ENCODE peak calls at places on chromosomes 4 and X, in ten cellular contexts. One of them, this sample, is unnamed.

GRCh38 chr4:138241281-138242075 is 671 bp downstream of the SLC7A11 start:
- DNase-seq in cardiac muscle cell: peak
- DNase-seq in PC-9: peak
- DNase-seq in fibroblast of lung: peak
- DNase-seq in SK-N-SH: no peak
- DNase-seq in neural progenitor cell: peak
- DNase-seq in endothelial cell of umbilical vein: peak
- DNase-seq in HL-60: peak
- DNase-seq in breast epithelium: no peak
- DNase-seq in OCI-LY7: peak
- DNase-seq in this sample: no peak

GRCh38 chrX:131821945-131822622 is 201.0 kb upstream of the STK26 start:
- DNase-seq in cardiac muscle cell: no peak
- DNase-seq in neural progenitor cell: no peak
- DNase-seq in HL-60: peak
- DNase-seq in OCI-LY7: no peak
- DNase-seq in fibroblast of lung: peak
- DNase-seq in endothelial cell of umbilical vein: no peak
- DNase-seq in breast epithelium: no peak
- DNase-seq in SK-N-SH: peak
- DNase-seq in PC-9: no peak
- DNase-seq in this sample: no peak

GRCh38 chrX:107710617-107711391 is 64.8 kb downstream of the TSC22D3 start:
- DNase-seq in endothelial cell of umbilical vein: peak
- DNase-seq in PC-9: peak
- DNase-seq in fibroblast of lung: peak
- DNase-seq in HL-60: peak
- DNase-seq in cardiac muscle cell: peak
- DNase-seq in breast epithelium: no peak
- DNase-seq in neural progenitor cell: peak
- DNase-seq in SK-N-SH: no peak
- DNase-seq in OCI-LY7: peak
- DNase-seq in this sample: no peak

GRCh38 chr4:620201-620600 is 5.2 kb upstream of the PDE6B start:
- DNase-seq in breast epithelium: peak
- DNase-seq in HL-60: no peak
- DNase-seq in PC-9: no peak
- DNase-seq in cardiac muscle cell: no peak
- DNase-seq in fibroblast of lung: no peak
- DNase-seq in OCI-LY7: no peak
- DNase-seq in neural progenitor cell: no peak
- DNase-seq in SK-N-SH: no peak
- DNase-seq in endothelial cell of umbilical vein: no peak
- DNase-seq in this sample: no peak

GRCh38 chrX:10239611-10240064 is 82.9 kb downstream of the CLCN4 start:
- DNase-seq in cardiac muscle cell: peak
- DNase-seq in SK-N-SH: no peak
- DNase-seq in neural progenitor cell: no peak
- DNase-seq in OCI-LY7: no peak
- DNase-seq in HL-60: no peak
- DNase-seq in breast epithelium: no peak
- DNase-seq in fibroblast of lung: peak
- DNase-seq in PC-9: peak
- DNase-seq in endothelial cell of umbilical vein: no peak
- DNase-seq in this sample: no peak

GRCh38 chrX:124151195-124151594 is 181.3 kb upstream of the TEX13D start:
- DNase-seq in PC-9: no peak
- DNase-seq in OCI-LY7: no peak
- DNase-seq in endothelial cell of umbilical vein: no peak
- DNase-seq in neural progenitor cell: no peak
- DNase-seq in SK-N-SH: no peak
- DNase-seq in breast epithelium: no peak
- DNase-seq in cardiac muscle cell: no peak
- DNase-seq in fibroblast of lung: no peak
- DNase-seq in HL-60: no peak
- DNase-seq in this sample: no peak

GRCh38 chrX:10156199-10157031 is at the start of gene CLCN4:
- DNase-seq in SK-N-SH: peak
- DNase-seq in PC-9: peak
- DNase-seq in neural progenitor cell: peak
- DNase-seq in breast epithelium: no peak
- DNase-seq in endothelial cell of umbilical vein: peak
- DNase-seq in HL-60: peak
- DNase-seq in fibroblast of lung: peak
- DNase-seq in cardiac muscle cell: peak
- DNase-seq in OCI-LY7: peak
- DNase-seq in this sample: no peak

GRCh38 chr4:145937021-145937861 is 1.4 kb downstream of the ZNF827 start:
- DNase-seq in endothelial cell of umbilical vein: peak
- DNase-seq in breast epithelium: peak
- DNase-seq in neural progenitor cell: peak
- DNase-seq in SK-N-SH: peak
- DNase-seq in OCI-LY7: peak
- DNase-seq in cardiac muscle cell: peak
- DNase-seq in HL-60: no peak
- DNase-seq in fibroblast of lung: peak
- DNase-seq in PC-9: no peak
- DNase-seq in this sample: no peak

GRCh38 chr4:41435509-41435908 is 102.4 kb upstream of the LIMCH1 start:
- DNase-seq in HL-60: no peak
- DNase-seq in endothelial cell of umbilical vein: no peak
- DNase-seq in fibroblast of lung: no peak
- DNase-seq in cardiac muscle cell: no peak
- DNase-seq in SK-N-SH: no peak
- DNase-seq in breast epithelium: no peak
- DNase-seq in PC-9: no peak
- DNase-seq in OCI-LY7: no peak
- DNase-seq in neural progenitor cell: no peak
- DNase-seq in this sample: no peak

GRCh38 chr4:41437264-41437566 is 100.7 kb upstream of the LIMCH1 start:
- DNase-seq in neural progenitor cell: peak
- DNase-seq in SK-N-SH: no peak
- DNase-seq in breast epithelium: no peak
- DNase-seq in HL-60: no peak
- DNase-seq in cardiac muscle cell: no peak
- DNase-seq in OCI-LY7: no peak
- DNase-seq in fibroblast of lung: no peak
- DNase-seq in endothelial cell of umbilical vein: peak
- DNase-seq in PC-9: peak
- DNase-seq in this sample: no peak

GRCh38 chr4:41438564-41438963 is 99.4 kb upstream of the LIMCH1 start:
- DNase-seq in neural progenitor cell: no peak
- DNase-seq in endothelial cell of umbilical vein: no peak
- DNase-seq in breast epithelium: no peak
- DNase-seq in PC-9: peak
- DNase-seq in OCI-LY7: no peak
- DNase-seq in HL-60: no peak
- DNase-seq in fibroblast of lung: no peak
- DNase-seq in cardiac muscle cell: no peak
- DNase-seq in SK-N-SH: no peak
- DNase-seq in this sample: no peak

GRCh38 chr4:41433361-41433760 is 104.6 kb upstream of the LIMCH1 start:
- DNase-seq in neural progenitor cell: no peak
- DNase-seq in fibroblast of lung: no peak
- DNase-seq in OCI-LY7: no peak
- DNase-seq in PC-9: no peak
- DNase-seq in breast epithelium: no peak
- DNase-seq in SK-N-SH: no peak
- DNase-seq in HL-60: no peak
- DNase-seq in endothelial cell of umbilical vein: no peak
- DNase-seq in cardiac muscle cell: no peak
- DNase-seq in this sample: no peak

GRCh38 chr4:41436365-41437263 is 101.3 kb upstream of the LIMCH1 start:
- DNase-seq in neural progenitor cell: no peak
- DNase-seq in endothelial cell of umbilical vein: no peak
- DNase-seq in OCI-LY7: no peak
- DNase-seq in cardiac muscle cell: no peak
- DNase-seq in breast epithelium: no peak
- DNase-seq in SK-N-SH: no peak
- DNase-seq in HL-60: no peak
- DNase-seq in PC-9: no peak
- DNase-seq in fibroblast of lung: no peak
- DNase-seq in this sample: no peak
- H3K27ac ChIP-seq in neural progenitor cell: no peak
- H3K27ac ChIP-seq in endothelial cell of umbilical vein: no peak
- H3K27ac ChIP-seq in OCI-LY7: no peak
- H3K27ac ChIP-seq in cardiac muscle cell: no peak
- H3K27ac ChIP-seq in breast epithelium: no peak
- H3K27ac ChIP-seq in SK-N-SH: no peak
- H3K27ac ChIP-seq in HL-60: no peak
- H3K27ac ChIP-seq in PC-9: peak
- H3K27ac ChIP-seq in fibroblast of lung: no peak
- H3K27ac ChIP-seq in this sample: peak

DNA sequence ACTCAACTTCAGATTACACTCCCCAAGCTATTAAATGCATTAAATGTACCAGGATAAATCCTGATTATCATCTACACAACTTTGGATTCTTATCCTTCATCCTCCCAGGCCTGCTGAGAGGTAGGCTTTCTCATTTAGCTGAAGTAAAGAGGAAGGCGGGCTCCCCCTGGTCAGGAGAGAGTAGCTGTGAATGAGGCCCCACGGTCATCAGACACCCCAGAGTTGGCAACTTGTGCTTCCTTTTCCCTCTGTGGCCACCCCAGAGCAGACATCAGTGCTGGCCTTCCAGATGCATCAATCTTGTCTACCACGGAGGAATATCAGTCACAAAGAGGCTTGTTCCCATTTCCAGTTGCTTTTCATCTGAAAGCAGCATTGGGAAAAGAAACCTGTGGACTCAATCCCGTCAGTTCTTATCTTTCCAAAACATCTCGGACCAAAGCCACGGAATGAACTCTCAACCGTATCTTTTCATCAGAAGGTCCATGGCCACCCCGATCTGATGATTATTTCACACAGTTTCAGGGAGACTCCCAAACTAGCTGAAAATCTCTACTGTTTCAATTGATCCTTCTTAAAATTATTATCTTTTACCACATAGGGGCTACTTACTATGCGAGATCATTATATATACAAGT is 79.2 kb downstream of the FBXO8 start:
- DNase-seq in SK-N-SH: peak
- DNase-seq in neural progenitor cell: no peak
- DNase-seq in PC-9: no peak
- DNase-seq in OCI-LY7: no peak
- DNase-seq in HL-60: no peak
- DNase-seq in breast epithelium: no peak
- DNase-seq in cardiac muscle cell: no peak
- DNase-seq in fibroblast of lung: no peak
- DNase-seq in endothelial cell of umbilical vein: no peak
- DNase-seq in this sample: no peak
- H3K4me3 ChIP-seq in SK-N-SH: peak
- H3K4me3 ChIP-seq in neural progenitor cell: no peak
- H3K4me3 ChIP-seq in PC-9: no peak
- H3K4me3 ChIP-seq in OCI-LY7: no peak
- H3K4me3 ChIP-seq in HL-60: no peak
- H3K4me3 ChIP-seq in breast epithelium: no peak
- H3K4me3 ChIP-seq in cardiac muscle cell: no peak
- H3K4me3 ChIP-seq in fibroblast of lung: no peak
- H3K4me3 ChIP-seq in endothelial cell of umbilical vein: no peak
- H3K4me3 ChIP-seq in this sample: no peak

DNA sequence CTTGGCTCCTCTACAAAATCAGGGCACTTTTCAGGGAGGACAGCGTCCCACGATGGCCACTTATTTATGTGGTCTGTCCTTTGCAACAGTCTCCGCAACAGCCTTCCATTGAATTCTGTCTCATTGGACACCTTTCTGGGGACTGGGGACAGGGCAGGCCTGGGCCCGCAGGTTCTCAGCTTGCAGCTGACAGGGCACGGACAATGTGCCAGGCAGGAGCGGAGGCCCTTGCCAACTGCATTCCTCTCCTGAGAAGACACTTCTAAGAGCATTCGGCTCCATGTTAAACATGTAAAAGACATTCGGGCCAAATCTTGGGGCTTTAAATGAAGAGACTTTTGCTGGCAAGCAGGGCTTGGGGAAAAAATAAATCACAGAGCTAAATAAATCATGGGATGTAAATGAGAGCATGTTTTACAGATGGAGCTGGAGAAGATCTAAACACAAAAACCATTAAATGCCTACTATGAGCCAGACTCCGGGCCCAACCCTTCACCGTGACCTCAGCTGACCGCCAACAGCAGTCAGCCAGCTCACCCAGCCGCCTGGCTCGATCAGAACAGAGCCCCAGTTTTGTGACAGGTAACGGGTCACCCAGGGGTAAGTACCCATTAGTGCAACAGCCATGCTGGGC is 14.9 kb downstream of the WDR1 start:
- DNase-seq in cardiac muscle cell: no peak
- DNase-seq in fibroblast of lung: no peak
- DNase-seq in OCI-LY7: no peak
- DNase-seq in PC-9: no peak
- DNase-seq in neural progenitor cell: no peak
- DNase-seq in breast epithelium: no peak
- DNase-seq in endothelial cell of umbilical vein: no peak
- DNase-seq in SK-N-SH: no peak
- DNase-seq in HL-60: no peak
- DNase-seq in this sample: no peak
- H3K27ac ChIP-seq in cardiac muscle cell: peak
- H3K27ac ChIP-seq in fibroblast of lung: peak
- H3K27ac ChIP-seq in OCI-LY7: no peak
- H3K27ac ChIP-seq in PC-9: no peak
- H3K27ac ChIP-seq in neural progenitor cell: no peak
- H3K27ac ChIP-seq in breast epithelium: peak
- H3K27ac ChIP-seq in endothelial cell of umbilical vein: no peak
- H3K27ac ChIP-seq in SK-N-SH: no peak
- H3K27ac ChIP-seq in HL-60: no peak
- H3K27ac ChIP-seq in this sample: peak

GRCh38 chr4:15197005-15197404 is 194.7 kb downstream of the CPEB2 start:
- DNase-seq in PC-9: no peak
- DNase-seq in HL-60: no peak
- DNase-seq in OCI-LY7: no peak
- DNase-seq in fibroblast of lung: peak
- DNase-seq in endothelial cell of umbilical vein: peak
- DNase-seq in neural progenitor cell: peak
- DNase-seq in breast epithelium: no peak
- DNase-seq in cardiac muscle cell: peak
- DNase-seq in SK-N-SH: peak
- DNase-seq in this sample: no peak

GRCh38 chr4:15194520-15194919 is 192.2 kb downstream of the CPEB2 start:
- DNase-seq in cardiac muscle cell: peak
- DNase-seq in endothelial cell of umbilical vein: no peak
- DNase-seq in OCI-LY7: no peak
- DNase-seq in neural progenitor cell: no peak
- DNase-seq in fibroblast of lung: peak
- DNase-seq in SK-N-SH: no peak
- DNase-seq in breast epithelium: no peak
- DNase-seq in PC-9: no peak
- DNase-seq in HL-60: no peak
- DNase-seq in this sample: no peak

GRCh38 chr4:15201782-15202181 is 199.5 kb downstream of the CPEB2 start:
- DNase-seq in endothelial cell of umbilical vein: no peak
- DNase-seq in cardiac muscle cell: no peak
- DNase-seq in HL-60: no peak
- DNase-seq in fibroblast of lung: no peak
- DNase-seq in SK-N-SH: no peak
- DNase-seq in breast epithelium: no peak
- DNase-seq in OCI-LY7: no peak
- DNase-seq in PC-9: no peak
- DNase-seq in neural progenitor cell: no peak
- DNase-seq in this sample: no peak

GRCh38 chr4:15202481-15202880 is 200.2 kb downstream of the CPEB2 start:
- DNase-seq in PC-9: no peak
- DNase-seq in breast epithelium: no peak
- DNase-seq in endothelial cell of umbilical vein: no peak
- DNase-seq in HL-60: no peak
- DNase-seq in fibroblast of lung: peak
- DNase-seq in OCI-LY7: no peak
- DNase-seq in neural progenitor cell: no peak
- DNase-seq in SK-N-SH: no peak
- DNase-seq in cardiac muscle cell: no peak
- DNase-seq in this sample: no peak

DNA sequence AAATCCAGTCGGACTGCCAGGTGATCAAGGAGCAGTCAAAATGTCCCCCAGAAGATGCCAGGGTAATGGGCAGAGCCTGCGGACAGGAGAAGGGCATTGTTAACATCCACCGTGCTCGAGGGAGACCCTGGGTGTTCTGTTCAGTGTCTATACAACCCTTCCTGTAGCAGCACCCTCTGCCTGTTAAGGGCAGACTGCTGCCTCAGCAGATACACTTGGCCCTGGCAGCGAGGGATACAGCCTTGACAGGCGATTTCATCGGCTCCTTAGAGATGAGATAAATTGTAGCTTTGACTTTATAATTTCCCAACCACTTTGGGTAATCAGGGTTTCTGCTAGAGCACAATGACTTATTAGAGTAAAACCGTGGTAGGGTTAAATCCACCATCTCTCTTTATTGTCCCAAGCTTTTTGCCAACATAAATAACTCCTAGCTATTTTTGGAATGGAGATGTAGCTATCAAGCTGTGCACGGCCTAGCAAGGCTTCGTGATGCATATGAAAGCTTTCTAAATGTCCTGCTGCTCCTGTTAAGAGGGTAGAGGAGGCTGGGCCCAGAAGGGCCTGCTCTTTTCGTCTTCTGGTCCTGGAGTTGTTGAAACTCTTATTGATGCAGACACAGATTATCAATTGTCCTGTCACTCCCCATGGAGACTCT is 195.9 kb downstream of the CPEB2 start:
- DNase-seq in PC-9: no peak
- DNase-seq in SK-N-SH: no peak
- DNase-seq in breast epithelium: no peak
- DNase-seq in HL-60: no peak
- DNase-seq in fibroblast of lung: peak
- DNase-seq in OCI-LY7: no peak
- DNase-seq in neural progenitor cell: no peak
- DNase-seq in endothelial cell of umbilical vein: no peak
- DNase-seq in cardiac muscle cell: peak
- DNase-seq in this sample: no peak
- H3K4me3 ChIP-seq in PC-9: no peak
- H3K4me3 ChIP-seq in SK-N-SH: no peak
- H3K4me3 ChIP-seq in breast epithelium: no peak
- H3K4me3 ChIP-seq in HL-60: no peak
- H3K4me3 ChIP-seq in fibroblast of lung: no peak
- H3K4me3 ChIP-seq in OCI-LY7: no peak
- H3K4me3 ChIP-seq in neural progenitor cell: no peak
- H3K4me3 ChIP-seq in endothelial cell of umbilical vein: no peak
- H3K4me3 ChIP-seq in cardiac muscle cell: no peak
- H3K4me3 ChIP-seq in this sample: no peak